ENCODE peak calls at places on chromosomes 5 and 9, in six cellular contexts. R is HCT116, Z is astrocyte, W is GM12878, O is H1, D is neural progenitor cell. K is an unnamed sample.
A peak's percentile ranks its signal among the peaks of the same experiment; 100 is the strongest.

GRCh38 chr5:96930058-96930457 is 5.8 kb upstream of the LNPEP start:
- DNase-seq in D (no peak), R (no peak), Z (no peak), O (no peak), W (no peak), K (peak; percentile 25)

GRCh38 chr9:91419222-91420191 is 4.1 kb downstream of the NFIL3 start:
- DNase-seq in W (no peak), R (peak; percentile 90), Z (peak; percentile 93), D (no peak), O (no peak), K (peak; percentile 99)

GRCh38 chr9:33025572-33026347 is 687 bp downstream of the DNAJA1 start:
- DNase-seq in Z (peak; percentile 18), W (no peak), O (no peak), D (peak; percentile 87), R (no peak), K (peak; percentile 49)

GRCh38 chr5:150603052-150603451 is 37.4 kb upstream of the SYNPO start:
- DNase-seq in R (no peak), D (no peak), W (no peak), O (no peak), Z (no peak), K (no peak)

GRCh38 chr5:125394661-125395280 is 648.3 kb upstream of the ZNF608 start:
- DNase-seq in D (no peak), Z (peak; percentile 89), O (no peak), W (no peak), R (no peak), K (no peak)

GRCh38 chr5:28301676-28302075 is 1263.3 kb upstream of the CDH9 start:
- DNase-seq in W (no peak), R (no peak), D (no peak), Z (peak; percentile 66), O (no peak), K (peak; percentile 42)

GRCh38 chr5:93006915-93007314 is 574.1 kb downstream of the NR2F1-AS1 start:
- DNase-seq in O (no peak), Z (peak; percentile 23), R (no peak), D (no peak), W (no peak), K (no peak)

GRCh38 chr9:13139641-13140171 is 139.8 kb downstream of the MPDZ start:
- DNase-seq in D (no peak), Z (peak; percentile 86), O (no peak), W (no peak), R (no peak), K (peak; percentile 91)

GRCh38 chr5:151214614-151215545 is 9.0 kb downstream of the CCDC69 start:
- DNase-seq in D (no peak), Z (no peak), R (no peak), W (peak; percentile 91), O (no peak), K (no peak)

GRCh38 chr5:78320461-78320860 is 26.0 kb upstream of the AP3B1 start:
- DNase-seq in Z (peak; percentile 22), W (no peak), D (peak; percentile 42), O (no peak), R (peak; percentile 19), K (peak; percentile 42)

GRCh38 chr9:98208635-98209034 is 16.2 kb upstream of the CORO2A start:
- DNase-seq in W (no peak), Z (no peak), O (no peak), R (no peak), D (no peak), K (no peak)

GRCh38 chr9:98943682-98944129 is at the start of gene COL15A1:
- DNase-seq in Z (no peak), R (no peak), O (no peak), D (peak; percentile 86), W (no peak), K (peak; percentile 29)

GRCh38 chr5:132425009-132425937 is 55.8 kb downstream of the SLC22A5 start:
- DNase-seq in W (peak; percentile 93), Z (peak; percentile 92), R (no peak), O (no peak), D (no peak), K (peak; percentile 94)

GRCh38 chr9:137007060-137007815 is 10.9 kb upstream of the CLIC3 start:
- DNase-seq in Z (no peak), R (no peak), W (no peak), O (no peak), D (no peak), K (peak; percentile 57)

GRCh38 chr9:129109952-129110739 is 447 bp downstream of the CRAT start:
- DNase-seq in Z (no peak), R (no peak), O (no peak), D (no peak), W (no peak), K (peak; percentile 12)

GRCh38 chr5:23991406-23991805 is 484.0 kb downstream of the PRDM9 start:
- DNase-seq in D (no peak), O (no peak), W (peak; percentile 3), Z (no peak), R (no peak), K (no peak)

GRCh38 chr9:2928386-2928785 is 84.5 kb upstream of the PUM3 start:
- DNase-seq in R (no peak), D (no peak), O (no peak), W (no peak), Z (no peak), K (no peak)

GRCh38 chr9:34980181-34980761 is 9.3 kb upstream of the DNAJB5 start:
- DNase-seq in W (no peak), Z (no peak), D (no peak), R (no peak), O (no peak), K (no peak)

DNA sequence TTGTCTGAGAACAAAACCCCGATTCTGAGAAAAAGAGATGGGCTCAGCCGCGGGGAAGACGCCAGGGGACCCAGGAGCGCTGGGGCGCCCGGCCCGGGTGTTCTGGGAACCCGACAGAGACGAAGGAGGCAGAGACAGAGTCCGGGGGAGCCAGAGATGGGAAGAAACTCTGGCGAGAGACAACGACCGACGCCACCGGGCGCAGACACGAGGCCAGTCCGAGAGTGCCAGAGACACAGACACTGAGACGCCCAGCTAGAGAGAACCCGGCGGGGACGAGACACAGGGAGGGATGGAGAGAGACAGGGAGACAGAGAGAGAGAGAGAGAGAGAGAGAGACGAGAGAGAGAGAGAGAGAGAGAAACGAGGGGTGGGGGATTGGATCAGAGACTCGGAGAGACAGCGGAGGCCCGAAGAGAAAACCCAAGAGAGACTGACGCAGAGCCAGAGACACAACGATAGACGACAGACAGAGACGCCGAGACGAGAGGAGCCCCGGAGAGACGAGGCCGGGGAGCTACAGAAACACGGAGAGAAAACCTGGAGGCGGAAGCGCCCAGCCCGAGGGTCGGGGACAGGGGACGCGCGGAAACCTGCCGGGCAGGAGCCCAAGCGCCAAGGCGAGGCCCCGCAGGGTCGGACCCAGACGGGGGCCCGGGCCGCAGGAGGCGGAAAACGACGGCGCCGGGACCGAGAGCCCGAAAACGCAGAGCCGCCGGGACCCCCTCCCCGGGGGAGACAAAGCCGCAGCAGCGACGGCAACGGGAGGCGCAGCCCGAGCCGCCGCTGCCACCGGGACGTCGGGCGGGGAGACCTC is 3.3 kb downstream of the NR5A1 start:
- DNase-seq in W (no peak), O (no peak), R (no peak), Z (no peak), D (no peak), K (no peak)
- TF ChIP-seq EZH2 in W (no peak), O (peak; percentile 97), R (no peak), Z (peak; percentile 99), D (peak; percentile 100), K (peak; percentile 100)

DNA sequence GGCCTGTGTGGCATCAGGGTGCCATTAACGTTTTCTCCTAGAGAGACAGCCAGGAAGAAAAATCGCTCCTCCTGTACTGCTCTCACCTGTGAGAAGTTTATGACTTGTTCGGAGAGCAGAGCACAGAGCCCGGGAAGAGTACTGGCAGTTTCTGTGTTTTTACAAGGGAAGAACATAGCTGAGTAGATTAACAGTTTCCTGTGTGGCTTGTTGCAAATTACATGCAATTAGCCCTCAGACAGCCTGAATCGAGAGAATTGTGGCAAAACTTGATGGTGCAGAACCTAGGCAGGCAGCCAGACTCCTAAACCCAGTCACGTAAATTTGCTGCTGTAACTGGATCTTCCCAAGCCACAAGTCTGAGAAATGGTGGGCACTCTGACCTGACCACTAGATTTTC is 32.1 kb downstream of the PRKACG start:
- DNase-seq in O (no peak), D (no peak), R (no peak), W (peak; percentile 83), Z (no peak), K (no peak)
- H3K4me2 ChIP-seq in O (no peak overlapping the region), D (no peak overlapping the region), R (no peak overlapping the region), W (peak overlapping the region; percentile 58), Z (no peak overlapping the region), K (no peak overlapping the region)

GRCh38 chr9:127452481-127453092 is 1.3 kb downstream of the LRSAM1 start:
- DNase-seq in Z (peak; percentile 25), O (no peak), W (no peak), R (no peak), D (no peak), K (peak; percentile 45)
- H3K9ac ChIP-seq in Z (peak overlapping the region; percentile 96), O (no peak overlapping the region), W (peak overlapping the region; percentile 95), R (peak overlapping the region; percentile 99), D (no peak overlapping the region), K (no peak overlapping the region)

GRCh38 chr5:87034562-87034961 is 233.1 kb upstream of the RASA1 start:
- DNase-seq in D (no peak), Z (no peak), W (no peak), R (no peak), O (no peak), K (no peak)
- TF ChIP-seq EZH2 in D (no peak), Z (no peak), W (no peak), R (no peak), O (no peak), K (no peak)

GRCh38 chr9:29212590-29213373 is 1639.5 kb upstream of the C9orf72 start:
- DNase-seq in O (no peak), Z (no peak), W (no peak), D (peak; percentile 72), R (no peak), K (no peak)

GRCh38 chr9:29214702-29215248 is 1641.5 kb upstream of the C9orf72 start:
- DNase-seq in D (peak; percentile 47), O (no peak), R (no peak), Z (no peak), W (no peak), K (no peak)

GRCh38 chr9:29211681-29212589 is 1638.7 kb upstream of the C9orf72 start:
- DNase-seq in W (no peak), R (no peak), O (no peak), Z (no peak), D (peak; percentile 84), K (peak; percentile 6)

GRCh38 chr9:29214162-29214520 is 1640.9 kb upstream of the C9orf72 start:
- DNase-seq in D (peak; percentile 77), O (no peak), W (no peak), Z (no peak), R (no peak), K (peak; percentile 3)

DNA sequence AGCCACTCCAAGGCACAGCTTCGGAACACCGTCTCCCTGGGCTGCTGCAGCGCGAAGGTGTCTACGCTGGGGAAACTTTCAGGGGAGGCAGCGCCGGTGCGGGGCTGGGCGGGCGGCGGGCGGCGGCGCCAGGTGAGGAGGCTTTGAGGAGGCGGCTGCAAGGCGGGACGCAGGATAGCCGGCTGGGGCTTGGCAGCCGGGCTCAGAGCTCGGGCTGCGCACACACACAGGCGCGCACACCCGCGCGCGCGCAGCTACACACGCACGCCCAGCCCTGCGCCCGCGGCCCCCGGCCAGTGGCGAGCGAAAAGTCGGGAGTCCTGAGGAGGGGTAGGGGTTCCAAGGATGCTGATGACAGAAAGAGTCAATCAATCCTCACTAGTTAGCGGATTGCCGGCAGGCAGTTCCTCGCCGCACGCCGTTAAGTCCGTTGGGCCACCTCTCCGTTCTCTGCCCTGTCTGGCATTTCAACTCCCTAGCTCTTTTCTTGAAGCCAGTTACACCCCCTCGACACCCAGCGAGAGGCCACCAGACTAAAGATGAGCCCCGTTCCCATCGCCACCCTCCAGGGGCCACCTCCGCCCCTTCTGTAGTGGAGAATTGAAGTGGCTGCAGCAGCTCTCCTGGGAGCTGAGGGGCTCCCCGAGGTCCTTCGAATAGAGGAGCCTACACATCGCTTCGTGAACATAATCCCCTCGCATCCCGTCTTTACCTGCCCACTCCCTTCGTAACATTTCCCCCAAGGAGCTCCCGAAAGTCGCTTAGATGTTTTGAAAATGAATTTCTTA is 1640.3 kb upstream of the C9orf72 start:
- DNase-seq in W (no peak), O (no peak), R (no peak), Z (no peak), D (peak; percentile 69), K (no peak)
- H3K4me2 ChIP-seq in W (no peak within 1 kb of the TSS), O (peak within 1 kb of the TSS; percentile 99), R (no peak within 1 kb of the TSS), Z (peak within 1 kb of the TSS; percentile 90), D (peak within 1 kb of the TSS; percentile 90), K (no peak within 1 kb of the TSS)